ENCODE peak calls at places on chromosomes 2 and 18, in seven cellular contexts. One of them, this sample, is unnamed.
A peak's percentile ranks its signal among the peaks of the same experiment; 100 is the strongest.

GRCh38 chr2:68302281-68302680 is 17.5 kb downstream of the CNRIP1 start:
- DNase-seq in mesendoderm: peak; percentile 66
- DNase-seq in H1: no peak
- DNase-seq in H9: no peak
- DNase-seq in mesenchymal stem cell: peak; percentile 21
- DNase-seq in IMR-90: peak; percentile 39
- DNase-seq in trophoblast cell: no peak
- DNase-seq in this sample: no peak

GRCh38 chr2:10911291-10912075 is at the start of gene KCNF1:
- DNase-seq in mesendoderm: peak; percentile 94
- DNase-seq in mesenchymal stem cell: peak; percentile 73
- DNase-seq in IMR-90: peak; percentile 65
- DNase-seq in H9: peak; percentile 73
- DNase-seq in trophoblast cell: peak; percentile 28
- DNase-seq in H1: no peak
- DNase-seq in this sample: peak; percentile 89

GRCh38 chr18:830315-830901 is 18.4 kb upstream of the YES1 start:
- DNase-seq in mesenchymal stem cell: peak; percentile 63
- DNase-seq in H9: peak; percentile 55
- DNase-seq in H1: no peak
- DNase-seq in mesendoderm: peak; percentile 88
- DNase-seq in trophoblast cell: no peak
- DNase-seq in IMR-90: peak; percentile 67
- DNase-seq in this sample: no peak

GRCh38 chr18:60538891-60539290 is 166.3 kb upstream of the MC4R start:
- DNase-seq in mesendoderm: no peak
- DNase-seq in IMR-90: no peak
- DNase-seq in mesenchymal stem cell: no peak
- DNase-seq in H9: no peak
- DNase-seq in trophoblast cell: no peak
- DNase-seq in H1: no peak
- DNase-seq in this sample: no peak

GRCh38 chr2:53535234-53535867 is 232.3 kb upstream of the CHAC2 start:
- DNase-seq in H1: no peak
- DNase-seq in mesenchymal stem cell: no peak
- DNase-seq in mesendoderm: no peak
- DNase-seq in H9: no peak
- DNase-seq in IMR-90: no peak
- DNase-seq in trophoblast cell: no peak
- DNase-seq in this sample: no peak

GRCh38 chr2:50449306-50449705 is 582.6 kb downstream of the NRXN1 start:
- DNase-seq in H9: no peak
- DNase-seq in mesendoderm: no peak
- DNase-seq in mesenchymal stem cell: no peak
- DNase-seq in trophoblast cell: no peak
- DNase-seq in H1: no peak
- DNase-seq in IMR-90: no peak
- DNase-seq in this sample: no peak

GRCh38 chr2:150030440-150030839 is 442.9 kb upstream of the MMADHC start:
- DNase-seq in H1: no peak
- DNase-seq in trophoblast cell: no peak
- DNase-seq in mesenchymal stem cell: no peak
- DNase-seq in IMR-90: no peak
- DNase-seq in H9: no peak
- DNase-seq in mesendoderm: no peak
- DNase-seq in this sample: no peak

GRCh38 chr18:13273800-13274199 is 55.2 kb downstream of the LDLRAD4 start:
- DNase-seq in mesendoderm: no peak
- DNase-seq in H1: no peak
- DNase-seq in H9: no peak
- DNase-seq in trophoblast cell: no peak
- DNase-seq in mesenchymal stem cell: no peak
- DNase-seq in IMR-90: no peak
- DNase-seq in this sample: no peak

GRCh38 chr18:32349728-32350395 is 120.8 kb downstream of the GAREM1 start:
- DNase-seq in mesenchymal stem cell: peak; percentile 95
- DNase-seq in H1: no peak
- DNase-seq in mesendoderm: peak; percentile 87
- DNase-seq in H9: no peak
- DNase-seq in trophoblast cell: peak; percentile 72
- DNase-seq in IMR-90: peak; percentile 97
- DNase-seq in this sample: no peak

GRCh38 chr18:46010676-46011075 is 43.5 kb upstream of the EPG5 start:
- DNase-seq in H1: no peak
- DNase-seq in trophoblast cell: no peak
- DNase-seq in mesenchymal stem cell: no peak
- DNase-seq in IMR-90: no peak
- DNase-seq in H9: no peak
- DNase-seq in mesendoderm: no peak
- DNase-seq in this sample: no peak

GRCh38 chr2:160408575-160409291 is 84.9 kb downstream of the RBMS1 start:
- DNase-seq in mesendoderm: peak; percentile 73
- DNase-seq in H9: peak; percentile 44
- DNase-seq in H1: no peak
- DNase-seq in mesenchymal stem cell: peak; percentile 67
- DNase-seq in IMR-90: no peak
- DNase-seq in trophoblast cell: no peak
- DNase-seq in this sample: no peak

GRCh38 chr2:135913726-135914365 is 37.6 kb upstream of the MCM6 start:
- DNase-seq in IMR-90: peak; percentile 47
- DNase-seq in H1: no peak
- DNase-seq in H9: no peak
- DNase-seq in mesendoderm: peak; percentile 44
- DNase-seq in mesenchymal stem cell: peak; percentile 56
- DNase-seq in trophoblast cell: peak; percentile 47
- DNase-seq in this sample: peak; percentile 40

GRCh38 chr2:36493221-36493620 is 104.7 kb downstream of the FEZ2 start:
- DNase-seq in trophoblast cell: no peak
- DNase-seq in H9: no peak
- DNase-seq in H1: no peak
- DNase-seq in mesenchymal stem cell: peak; percentile 50
- DNase-seq in mesendoderm: no peak
- DNase-seq in IMR-90: peak; percentile 44
- DNase-seq in this sample: no peak

GRCh38 chr18:70454705-70455322 is 166.0 kb downstream of the SOCS6 start:
- DNase-seq in H9: no peak
- DNase-seq in mesendoderm: peak; percentile 71
- DNase-seq in IMR-90: peak; percentile 79
- DNase-seq in mesenchymal stem cell: peak; percentile 69
- DNase-seq in H1: no peak
- DNase-seq in trophoblast cell: peak; percentile 33
- DNase-seq in this sample: peak; percentile 64

GRCh38 chr2:160581448-160581847 is 87.8 kb upstream of the RBMS1 start:
- DNase-seq in mesendoderm: peak; percentile 73
- DNase-seq in mesenchymal stem cell: no peak
- DNase-seq in H9: peak; percentile 49
- DNase-seq in H1: no peak
- DNase-seq in trophoblast cell: no peak
- DNase-seq in IMR-90: no peak
- DNase-seq in this sample: no peak

GRCh38 chr2:157107877-157108276 is 149.6 kb upstream of the GALNT5 start:
- DNase-seq in trophoblast cell: peak; percentile 67
- DNase-seq in mesenchymal stem cell: peak; percentile 3
- DNase-seq in mesendoderm: peak; percentile 1
- DNase-seq in H1: no peak
- DNase-seq in H9: no peak
- DNase-seq in IMR-90: peak; percentile 66
- DNase-seq in this sample: no peak

GRCh38 chr2:128732976-128733431 is 414.3 kb upstream of the HS6ST1 start:
- DNase-seq in trophoblast cell: no peak
- DNase-seq in mesendoderm: no peak
- DNase-seq in H9: no peak
- DNase-seq in H1: no peak
- DNase-seq in mesenchymal stem cell: peak; percentile 97
- DNase-seq in IMR-90: peak; percentile 82
- DNase-seq in this sample: no peak

GRCh38 chr2:53896864-53897263 is 37.1 kb upstream of the GPR75 start:
- DNase-seq in trophoblast cell: no peak
- DNase-seq in H9: no peak
- DNase-seq in IMR-90: peak; percentile 77
- DNase-seq in mesenchymal stem cell: peak; percentile 26
- DNase-seq in mesendoderm: no peak
- DNase-seq in H1: no peak
- DNase-seq in this sample: no peak

GRCh38 chr2:23269747-23270146 is 115.2 kb upstream of the KLHL29 start:
- DNase-seq in mesendoderm: peak; percentile 9
- DNase-seq in IMR-90: no peak
- DNase-seq in trophoblast cell: no peak
- DNase-seq in mesenchymal stem cell: no peak
- DNase-seq in H9: no peak
- DNase-seq in H1: no peak
- DNase-seq in this sample: no peak

GRCh38 chr2:227325824-227326195 is 759 bp downstream of the MFF start:
- DNase-seq in mesendoderm: peak; percentile 66
- DNase-seq in H9: peak; percentile 53
- DNase-seq in H1: no peak
- DNase-seq in mesenchymal stem cell: peak; percentile 59
- DNase-seq in trophoblast cell: peak; percentile 18
- DNase-seq in IMR-90: peak; percentile 55
- DNase-seq in this sample: no peak

GRCh38 chr2:39865751-39866150 is 86.7 kb upstream of the THUMPD2 start:
- DNase-seq in H1: no peak
- DNase-seq in trophoblast cell: no peak
- DNase-seq in mesenchymal stem cell: no peak
- DNase-seq in mesendoderm: no peak
- DNase-seq in H9: no peak
- DNase-seq in IMR-90: no peak
- DNase-seq in this sample: no peak

GRCh38 chr2:57882895-57883515 is 163.6 kb upstream of the VRK2 start:
- DNase-seq in H9: no peak
- DNase-seq in H1: no peak
- DNase-seq in IMR-90: no peak
- DNase-seq in trophoblast cell: no peak
- DNase-seq in mesenchymal stem cell: no peak
- DNase-seq in mesendoderm: no peak
- DNase-seq in this sample: no peak

GRCh38 chr2:40219141-40219540 is 232.7 kb downstream of the SLC8A1 start:
- DNase-seq in IMR-90: no peak
- DNase-seq in trophoblast cell: no peak
- DNase-seq in H1: no peak
- DNase-seq in mesendoderm: no peak
- DNase-seq in H9: no peak
- DNase-seq in mesenchymal stem cell: no peak
- DNase-seq in this sample: no peak

GRCh38 chr2:73582364-73582763 is 59.9 kb downstream of the NAT8 start:
- DNase-seq in H1: no peak
- DNase-seq in IMR-90: no peak
- DNase-seq in mesendoderm: no peak
- DNase-seq in H9: no peak
- DNase-seq in mesenchymal stem cell: no peak
- DNase-seq in trophoblast cell: no peak
- DNase-seq in this sample: no peak

GRCh38 chr2:142100139-142100873 is 30.5 kb downstream of the LRP1B start:
- DNase-seq in trophoblast cell: no peak
- DNase-seq in H9: no peak
- DNase-seq in IMR-90: no peak
- DNase-seq in H1: no peak
- DNase-seq in mesendoderm: no peak
- DNase-seq in mesenchymal stem cell: no peak
- DNase-seq in this sample: no peak

DNA sequence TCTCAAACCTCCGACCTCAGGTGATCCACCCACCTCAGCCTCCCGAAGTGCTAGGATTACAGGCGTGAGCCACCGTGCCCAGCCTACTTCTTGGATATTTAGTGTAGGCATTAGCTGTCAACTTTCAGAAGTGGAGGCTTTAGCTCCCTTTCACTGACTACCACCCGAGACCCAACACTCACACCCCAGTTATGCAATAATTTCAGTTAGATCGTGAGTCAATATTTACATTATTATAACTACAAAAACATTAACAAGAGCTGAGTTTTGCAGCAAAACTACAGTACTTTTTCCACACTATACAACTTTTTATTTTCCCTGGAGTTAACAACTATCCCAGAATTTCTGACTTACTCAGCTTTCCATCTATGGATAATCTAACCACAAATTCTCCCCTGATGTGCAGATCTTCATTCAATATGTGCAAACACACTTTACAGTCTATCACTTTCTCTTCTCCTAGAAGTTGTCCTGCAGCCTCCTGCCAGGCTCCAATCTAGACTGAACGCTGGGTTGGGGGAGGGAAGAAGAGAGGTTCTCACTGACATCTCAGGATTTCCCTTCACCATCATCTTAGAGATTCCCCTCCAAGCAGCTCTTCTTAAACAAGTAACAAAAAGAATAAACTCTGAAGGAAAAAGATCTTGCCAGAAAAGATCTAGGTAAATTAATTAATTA is 10.1 kb downstream of the TBC1D8 start:
- DNase-seq in mesendoderm: peak; percentile 40
- DNase-seq in H9: no peak
- DNase-seq in H1: no peak
- DNase-seq in IMR-90: peak; percentile 9
- DNase-seq in trophoblast cell: no peak
- DNase-seq in mesenchymal stem cell: peak; percentile 18
- DNase-seq in this sample: no peak
- H3K4me1 ChIP-seq in mesendoderm: peaks cover 6% of the 10 kb centered on the region
- H3K4me1 ChIP-seq in H9: peaks cover 3% of the 10 kb centered on the region
- H3K4me1 ChIP-seq in H1: peaks cover 11% of the 10 kb centered on the region
- H3K4me1 ChIP-seq in IMR-90: no peaks in the 10 kb centered on the region
- H3K4me1 ChIP-seq in trophoblast cell: peaks cover 2% of the 10 kb centered on the region
- H3K4me1 ChIP-seq in mesenchymal stem cell: peaks cover 5% of the 10 kb centered on the region
- H3K4me1 ChIP-seq in this sample: no peaks in the 10 kb centered on the region

GRCh38 chr18:74472312-74472711 is 15.2 kb upstream of the DIPK1C start:
- DNase-seq in mesendoderm: no peak
- DNase-seq in mesenchymal stem cell: no peak
- DNase-seq in H9: no peak
- DNase-seq in H1: no peak
- DNase-seq in IMR-90: no peak
- DNase-seq in trophoblast cell: no peak
- DNase-seq in this sample: no peak
- H2AK5ac ChIP-seq in mesendoderm: no peak overlapping the region
- H2AK5ac ChIP-seq in mesenchymal stem cell: no peak overlapping the region
- H2AK5ac ChIP-seq in H9: no peak overlapping the region
- H2AK5ac ChIP-seq in H1: no peak overlapping the region
- H2AK5ac ChIP-seq in IMR-90: no peak overlapping the region
- H2AK5ac ChIP-seq in trophoblast cell: no peak overlapping the region
- H2AK5ac ChIP-seq in this sample: no peak overlapping the region

DNA sequence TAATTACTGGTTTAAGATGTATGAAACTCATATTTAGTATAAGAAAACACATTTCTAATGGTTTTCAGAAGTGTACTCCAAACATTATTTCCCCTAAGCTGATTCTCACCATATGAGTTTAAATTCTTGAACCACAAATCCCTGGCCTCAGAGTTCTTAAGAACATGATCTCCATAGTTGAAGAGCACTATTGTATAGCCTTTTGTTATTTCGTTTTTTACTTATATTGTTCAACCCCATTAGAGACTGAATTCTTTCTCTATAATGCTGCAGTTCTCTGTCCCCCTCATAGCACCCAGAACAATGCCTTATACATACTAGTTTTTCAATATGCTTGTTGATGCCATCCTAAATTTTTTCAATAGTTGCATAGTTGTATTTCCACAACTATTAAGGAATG is 85.5 kb upstream of the TMEM17 start:
- DNase-seq in H9: no peak
- DNase-seq in IMR-90: no peak
- DNase-seq in H1: no peak
- DNase-seq in mesenchymal stem cell: no peak
- DNase-seq in trophoblast cell: no peak
- DNase-seq in mesendoderm: no peak
- DNase-seq in this sample: no peak
- H3K4me1 ChIP-seq in H9: peaks cover 4% of the 10 kb centered on the region
- H3K4me1 ChIP-seq in IMR-90: peaks cover 11% of the 10 kb centered on the region
- H3K4me1 ChIP-seq in H1: no peaks in the 10 kb centered on the region
- H3K4me1 ChIP-seq in mesenchymal stem cell: peaks cover 6% of the 10 kb centered on the region
- H3K4me1 ChIP-seq in trophoblast cell: no peaks in the 10 kb centered on the region
- H3K4me1 ChIP-seq in mesendoderm: no peaks in the 10 kb centered on the region
- H3K4me1 ChIP-seq in this sample: no peaks in the 10 kb centered on the region

GRCh38 chr18:78017869-78018268 is 768.2 kb downstream of the GALR1 start:
- DNase-seq in mesendoderm: no peak
- DNase-seq in H1: no peak
- DNase-seq in IMR-90: no peak
- DNase-seq in mesenchymal stem cell: no peak
- DNase-seq in trophoblast cell: no peak
- DNase-seq in H9: no peak
- DNase-seq in this sample: no peak
- H2AK5ac ChIP-seq in mesendoderm: no peak overlapping the region
- H2AK5ac ChIP-seq in H1: no peak overlapping the region
- H2AK5ac ChIP-seq in IMR-90: no peak overlapping the region
- H2AK5ac ChIP-seq in mesenchymal stem cell: no peak overlapping the region
- H2AK5ac ChIP-seq in trophoblast cell: no peak overlapping the region
- H2AK5ac ChIP-seq in H9: no peak overlapping the region
- H2AK5ac ChIP-seq in this sample: no peak overlapping the region

This sample was measured in neuronal stem cell.